ENCODE peak calls at places on chromosome 2, in four cellular contexts. One of them, this sample, is unnamed. For H3K9me3 and H3K4me1, the result is how much of the 10 kb centered on the place peaks cover.

GRCh38 chr2:112829247-112829646 is 7.3 kb downstream of the IL1B start:
- DNase-seq in ovary: no peak
- DNase-seq in GM12878: no peak
- DNase-seq in stomach: no peak
- DNase-seq in this sample: no peak

GRCh38 chr2:186561467-186562208 is 28.2 kb upstream of the ITGAV start:
- DNase-seq in ovary: no peak
- DNase-seq in GM12878: no peak
- DNase-seq in stomach: no peak
- DNase-seq in this sample: no peak

GRCh38 chr2:226184940-226185575 is 614.6 kb downstream of the IRS1 start:
- DNase-seq in ovary: no peak
- DNase-seq in GM12878: no peak
- DNase-seq in stomach: no peak
- DNase-seq in this sample: no peak

GRCh38 chr2:117850461-117850860 is 36.0 kb downstream of the DDX18 start:
- DNase-seq in ovary: no peak
- DNase-seq in GM12878: no peak
- DNase-seq in stomach: no peak
- DNase-seq in this sample: no peak

GRCh38 chr2:231627384-231628156 is 34.9 kb downstream of the TEX44 start:
- DNase-seq in ovary: no peak
- DNase-seq in GM12878: no peak
- DNase-seq in stomach: no peak
- DNase-seq in this sample: no peak

GRCh38 chr2:219059375-219059724 is 1.4 kb downstream of the IHH start:
- DNase-seq in ovary: no peak
- DNase-seq in GM12878: no peak
- DNase-seq in stomach: no peak
- DNase-seq in this sample: no peak

GRCh38 chr2:69385443-69386151 is 1.4 kb downstream of the GFPT1 start:
- DNase-seq in ovary: no peak
- DNase-seq in GM12878: no peak
- DNase-seq in stomach: no peak
- DNase-seq in this sample: no peak

GRCh38 chr2:108534577-108535379 is 508 bp downstream of the LIMS1 start:
- DNase-seq in ovary: peak
- DNase-seq in GM12878: no peak
- DNase-seq in stomach: peak
- DNase-seq in this sample: peak

GRCh38 chr2:230925879-230926765 is 1.1 kb upstream of the GPR55 start:
- DNase-seq in ovary: no peak
- DNase-seq in GM12878: peak
- DNase-seq in stomach: peak
- DNase-seq in this sample: no peak

GRCh38 chr2:26942543-26943295 is 27.7 kb upstream of the MAPRE3 start:
- DNase-seq in ovary: peak
- DNase-seq in GM12878: no peak
- DNase-seq in stomach: peak
- DNase-seq in this sample: peak

GRCh38 chr2:230784840-230785239 is 72.2 kb downstream of the CAB39 start:
- DNase-seq in ovary: no peak
- DNase-seq in GM12878: no peak
- DNase-seq in stomach: no peak
- DNase-seq in this sample: no peak

GRCh38 chr2:227163445-227163997 is 484 bp downstream of the COL4A4 start:
- DNase-seq in ovary: no peak
- DNase-seq in GM12878: no peak
- DNase-seq in stomach: peak
- DNase-seq in this sample: no peak

GRCh38 chr2:216132585-216132984 is 23.4 kb downstream of the XRCC5 start:
- DNase-seq in ovary: no peak
- DNase-seq in GM12878: no peak
- DNase-seq in stomach: no peak
- DNase-seq in this sample: no peak

GRCh38 chr2:225891013-225891412 is 491.5 kb downstream of the NYAP2 start:
- DNase-seq in ovary: no peak
- DNase-seq in GM12878: no peak
- DNase-seq in stomach: no peak
- DNase-seq in this sample: no peak

GRCh38 chr2:82320296-82320695 is 2015.7 kb upstream of the LRRTM1 start:
- DNase-seq in ovary: no peak
- DNase-seq in GM12878: no peak
- DNase-seq in stomach: no peak
- DNase-seq in this sample: no peak

GRCh38 chr2:109020217-109020637 is 31.2 kb upstream of the EDAR start:
- DNase-seq in ovary: no peak
- DNase-seq in GM12878: no peak
- DNase-seq in stomach: no peak
- DNase-seq in this sample: no peak

GRCh38 chr2:181037922-181038321 is 57.5 kb downstream of the UBE2E3 start:
- DNase-seq in ovary: no peak
- DNase-seq in GM12878: no peak
- DNase-seq in stomach: no peak
- DNase-seq in this sample: no peak

GRCh38 chr2:71604709-71605085 is 151.3 kb downstream of the DYSF start:
- DNase-seq in ovary: peak
- DNase-seq in GM12878: no peak
- DNase-seq in stomach: no peak
- DNase-seq in this sample: peak

GRCh38 chr2:9990735-9991134 is 39.2 kb downstream of the GRHL1 start:
- DNase-seq in ovary: peak
- DNase-seq in GM12878: no peak
- DNase-seq in stomach: no peak
- DNase-seq in this sample: peak

GRCh38 chr2:218953366-218953954 is 6.0 kb upstream of the CDK5R2 start:
- DNase-seq in ovary: no peak
- DNase-seq in GM12878: no peak
- DNase-seq in stomach: no peak
- DNase-seq in this sample: no peak

GRCh38 chr2:195498839-195499490 is 158.1 kb upstream of the SLC39A10 start:
- DNase-seq in ovary: no peak
- DNase-seq in GM12878: no peak
- DNase-seq in stomach: no peak
- DNase-seq in this sample: no peak

GRCh38 chr2:29040552-29040951 is 33.8 kb downstream of the PCARE start:
- DNase-seq in ovary: no peak
- DNase-seq in GM12878: no peak
- DNase-seq in stomach: no peak
- DNase-seq in this sample: no peak

GRCh38 chr2:129689600-129689999 is 289.9 kb upstream of the RAB6C start:
- DNase-seq in ovary: no peak
- DNase-seq in GM12878: no peak
- DNase-seq in stomach: no peak
- DNase-seq in this sample: no peak

GRCh38 chr2:102803041-102803896 is 41.4 kb downstream of the TMEM182 start:
- DNase-seq in ovary: no peak
- DNase-seq in GM12878: no peak
- DNase-seq in stomach: no peak
- DNase-seq in this sample: no peak

GRCh38 chr2:120447122-120447785 is 101.3 kb downstream of the INHBB start:
- DNase-seq in ovary: no peak
- DNase-seq in GM12878: no peak
- DNase-seq in stomach: no peak
- DNase-seq in this sample: peak

GRCh38 chr2:159201321-159202063 is 85.0 kb downstream of the WDSUB1 start:
- DNase-seq in ovary: no peak
- DNase-seq in GM12878: peak
- DNase-seq in stomach: no peak
- DNase-seq in this sample: no peak

GRCh38 chr2:136117391-136117841 is 533 bp downstream of the CXCR4 start:
- DNase-seq in ovary: no peak
- DNase-seq in GM12878: no peak
- DNase-seq in stomach: peak
- DNase-seq in this sample: peak

GRCh38 chr2:232626584-232626983 is 6.8 kb upstream of the EFHD1 start:
- DNase-seq in ovary: no peak
- DNase-seq in GM12878: no peak
- DNase-seq in stomach: no peak
- DNase-seq in this sample: no peak

GRCh38 chr2:26892133-26892532 is 44.2 kb downstream of the DPYSL5 start:
- DNase-seq in ovary: no peak
- DNase-seq in GM12878: no peak
- DNase-seq in stomach: no peak
- DNase-seq in this sample: no peak

GRCh38 chr2:226310081-226310625 is 489.5 kb downstream of the IRS1 start:
- DNase-seq in ovary: no peak
- DNase-seq in GM12878: no peak
- DNase-seq in stomach: no peak
- DNase-seq in this sample: no peak

GRCh38 chr2:41498791-41499190 is 549.0 kb upstream of the PKDCC start:
- DNase-seq in ovary: no peak
- DNase-seq in GM12878: no peak
- DNase-seq in stomach: no peak
- DNase-seq in this sample: no peak

GRCh38 chr2:26568076-26568890 is 72.9 kb downstream of the CIB4 start:
- DNase-seq in ovary: no peak
- DNase-seq in GM12878: no peak
- DNase-seq in stomach: no peak
- DNase-seq in this sample: no peak

GRCh38 chr2:20471902-20472559 is 25.2 kb downstream of the RHOB start:
- DNase-seq in ovary: peak
- DNase-seq in GM12878: no peak
- DNase-seq in stomach: no peak
- DNase-seq in this sample: peak

GRCh38 chr2:241379481-241380480 is 23.7 kb downstream of the FARP2 start:
- DNase-seq in ovary: no peak
- DNase-seq in GM12878: no peak
- DNase-seq in stomach: no peak
- DNase-seq in this sample: no peak

GRCh38 chr2:217530399-217531100 is 472.2 kb downstream of the TNS1 start:
- DNase-seq in ovary: peak
- DNase-seq in GM12878: no peak
- DNase-seq in stomach: no peak
- DNase-seq in this sample: peak

GRCh38 chr2:140975237-140975636 is 1155.6 kb downstream of the LRP1B start:
- DNase-seq in ovary: no peak
- DNase-seq in GM12878: no peak
- DNase-seq in stomach: no peak
- DNase-seq in this sample: no peak

GRCh38 chr2:155250800-155251199 is 552.3 kb downstream of the KCNJ3 start:
- DNase-seq in ovary: no peak
- DNase-seq in GM12878: no peak
- DNase-seq in stomach: no peak
- DNase-seq in this sample: no peak

GRCh38 chr2:148048475-148049221 is 27.8 kb downstream of the MBD5 start:
- DNase-seq in ovary: no peak
- DNase-seq in GM12878: peak
- DNase-seq in stomach: no peak
- DNase-seq in this sample: no peak

DNA sequence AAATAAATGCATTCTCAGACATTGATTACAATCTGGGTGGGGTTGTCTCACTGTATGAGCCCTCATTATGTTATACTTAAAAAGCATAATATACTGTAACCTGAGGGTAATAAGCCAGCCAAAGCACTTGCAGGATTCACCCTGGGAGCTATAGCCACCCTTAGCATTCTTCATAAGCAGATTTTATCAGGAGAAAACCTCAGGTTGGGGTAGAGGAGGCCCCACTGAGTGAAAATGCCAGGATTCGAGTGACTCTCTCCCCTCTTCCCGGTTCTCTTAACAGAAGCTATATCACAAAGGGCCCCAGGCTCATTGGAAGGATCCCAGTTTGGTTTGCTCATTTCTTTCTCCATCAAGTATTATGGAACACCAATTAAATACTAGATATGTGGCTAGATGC is 178.2 kb downstream of the MSH2 start:
- DNase-seq in ovary: no peak
- DNase-seq in GM12878: no peak
- DNase-seq in stomach: no peak
- DNase-seq in this sample: no peak
- H3K9me3 ChIP-seq in ovary: under half
- H3K9me3 ChIP-seq in GM12878: under half
- H3K9me3 ChIP-seq in stomach: under half
- H3K9me3 ChIP-seq in this sample: under half

GRCh38 chr2:172251231-172251630 is 148.5 kb upstream of the DLX2 start:
- DNase-seq in ovary: no peak
- DNase-seq in GM12878: no peak
- DNase-seq in stomach: no peak
- DNase-seq in this sample: no peak

GRCh38 chr2:172250801-172251200 is 148.1 kb upstream of the DLX2 start:
- DNase-seq in ovary: no peak
- DNase-seq in GM12878: no peak
- DNase-seq in stomach: no peak
- DNase-seq in this sample: no peak

GRCh38 chr2:172249986-172250385 is 147.3 kb upstream of the DLX2 start:
- DNase-seq in ovary: no peak
- DNase-seq in GM12878: no peak
- DNase-seq in stomach: no peak
- DNase-seq in this sample: no peak

GRCh38 chr2:172248381-172249173 is 145.9 kb upstream of the DLX2 start:
- DNase-seq in ovary: no peak
- DNase-seq in GM12878: no peak
- DNase-seq in stomach: no peak
- DNase-seq in this sample: no peak

DNA sequence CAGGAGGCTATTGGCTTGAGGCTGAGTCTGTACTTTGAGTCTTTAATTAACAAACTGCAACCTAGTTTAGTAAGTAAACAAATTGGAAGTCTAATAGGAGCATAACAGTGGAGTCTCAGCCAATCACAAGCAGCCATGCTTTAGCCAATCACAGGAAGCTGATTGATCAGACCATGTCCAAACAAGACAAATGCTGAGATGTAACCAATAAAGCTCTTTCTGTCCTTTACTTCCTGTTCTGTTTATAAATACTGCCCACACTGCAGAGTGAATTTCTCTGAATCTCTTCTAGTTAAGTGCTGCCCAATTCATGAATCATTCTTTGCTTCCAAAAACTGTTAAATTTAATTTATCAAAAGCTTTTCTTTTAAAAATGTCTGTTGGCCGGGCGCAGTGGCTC is 146.6 kb upstream of the DLX2 start:
- DNase-seq in ovary: no peak
- DNase-seq in GM12878: no peak
- DNase-seq in stomach: no peak
- DNase-seq in this sample: no peak
- H3K4me1 ChIP-seq in ovary: under half
- H3K4me1 ChIP-seq in GM12878: under half
- H3K4me1 ChIP-seq in stomach: under half
- H3K4me1 ChIP-seq in this sample: under half

GRCh38 chr2:207334309-207334630 is 168.5 kb upstream of the KLF7 start:
- DNase-seq in ovary: no peak
- DNase-seq in GM12878: no peak
- DNase-seq in stomach: no peak
- DNase-seq in this sample: no peak
- H3K9me3 ChIP-seq in ovary: under half
- H3K9me3 ChIP-seq in GM12878: under half
- H3K9me3 ChIP-seq in stomach: under half
- H3K9me3 ChIP-seq in this sample: under half

GRCh38 chr2:17805717-17806354 is 10.4 kb upstream of the MSGN1 start:
- DNase-seq in ovary: no peak
- DNase-seq in GM12878: no peak
- DNase-seq in stomach: no peak
- DNase-seq in this sample: no peak
- H3K4me1 ChIP-seq in ovary: under half
- H3K4me1 ChIP-seq in GM12878: under half
- H3K4me1 ChIP-seq in stomach: under half
- H3K4me1 ChIP-seq in this sample: under half